ENCODE peak calls at places on chromosomes 1 and 21, in nine cellular contexts. One of them, this sample, is unnamed.

GRCh38 chr21:45248893-45249381 is 38.8 kb downstream of the POFUT2 start:
- DNase-seq in OCI-LY7: no peak
- DNase-seq in body of pancreas: peak
- DNase-seq in AG09309: no peak
- DNase-seq in upper lobe of right lung: no peak
- DNase-seq in HCT116: no peak
- DNase-seq in AG04449: no peak
- DNase-seq in stomach: no peak
- DNase-seq in pancreas: no peak
- DNase-seq in this sample: no peak

GRCh38 chr1:239677362-239677761 is 291.0 kb downstream of the CHRM3 start:
- DNase-seq in OCI-LY7: no peak
- DNase-seq in body of pancreas: no peak
- DNase-seq in AG09309: no peak
- DNase-seq in upper lobe of right lung: no peak
- DNase-seq in HCT116: no peak
- DNase-seq in AG04449: no peak
- DNase-seq in stomach: no peak
- DNase-seq in pancreas: no peak
- DNase-seq in this sample: no peak

GRCh38 chr1:152859696-152860095 is at the start of gene LCE7A:
- DNase-seq in OCI-LY7: no peak
- DNase-seq in body of pancreas: no peak
- DNase-seq in AG09309: no peak
- DNase-seq in upper lobe of right lung: no peak
- DNase-seq in HCT116: no peak
- DNase-seq in AG04449: no peak
- DNase-seq in stomach: no peak
- DNase-seq in pancreas: no peak
- DNase-seq in this sample: no peak

GRCh38 chr1:47433037-47433421 is 4.8 kb upstream of the FOXD2 start:
- DNase-seq in OCI-LY7: no peak
- DNase-seq in body of pancreas: no peak
- DNase-seq in AG09309: no peak
- DNase-seq in upper lobe of right lung: no peak
- DNase-seq in HCT116: no peak
- DNase-seq in AG04449: no peak
- DNase-seq in stomach: no peak
- DNase-seq in pancreas: no peak
- DNase-seq in this sample: no peak

GRCh38 chr1:245173446-245174178 is 18.8 kb downstream of the KIF26B start:
- DNase-seq in OCI-LY7: no peak
- DNase-seq in body of pancreas: no peak
- DNase-seq in AG09309: no peak
- DNase-seq in upper lobe of right lung: no peak
- DNase-seq in HCT116: no peak
- DNase-seq in AG04449: no peak
- DNase-seq in stomach: no peak
- DNase-seq in pancreas: no peak
- DNase-seq in this sample: no peak

GRCh38 chr1:64895500-64895899 is 70.8 kb downstream of the JAK1 start:
- DNase-seq in OCI-LY7: peak
- DNase-seq in body of pancreas: no peak
- DNase-seq in AG09309: no peak
- DNase-seq in upper lobe of right lung: no peak
- DNase-seq in HCT116: no peak
- DNase-seq in AG04449: no peak
- DNase-seq in stomach: no peak
- DNase-seq in pancreas: no peak
- DNase-seq in this sample: no peak

GRCh38 chr21:44870748-44871495 is 2.6 kb downstream of the PTTG1IP start:
- DNase-seq in OCI-LY7: no peak
- DNase-seq in body of pancreas: peak
- DNase-seq in AG09309: no peak
- DNase-seq in upper lobe of right lung: peak
- DNase-seq in HCT116: peak
- DNase-seq in AG04449: no peak
- DNase-seq in stomach: peak
- DNase-seq in pancreas: no peak
- DNase-seq in this sample: no peak

GRCh38 chr1:109565241-109565640 is 16.8 kb downstream of the GNAI3 start:
- DNase-seq in OCI-LY7: no peak
- DNase-seq in body of pancreas: no peak
- DNase-seq in AG09309: no peak
- DNase-seq in upper lobe of right lung: no peak
- DNase-seq in HCT116: no peak
- DNase-seq in AG04449: no peak
- DNase-seq in stomach: no peak
- DNase-seq in pancreas: no peak
- DNase-seq in this sample: no peak

GRCh38 chr1:80656011-80656627 is 1144.6 kb upstream of the ADGRL2 start:
- DNase-seq in OCI-LY7: peak
- DNase-seq in body of pancreas: no peak
- DNase-seq in AG09309: no peak
- DNase-seq in upper lobe of right lung: no peak
- DNase-seq in HCT116: peak
- DNase-seq in AG04449: no peak
- DNase-seq in stomach: peak
- DNase-seq in pancreas: no peak
- DNase-seq in this sample: no peak
- TF ChIP-seq CTCF in OCI-LY7: peak
- TF ChIP-seq CTCF in body of pancreas: no peak
- TF ChIP-seq CTCF in AG09309: no peak
- TF ChIP-seq CTCF in upper lobe of right lung: no peak
- TF ChIP-seq CTCF in HCT116: no peak
- TF ChIP-seq CTCF in AG04449: no peak
- TF ChIP-seq CTCF in stomach: peak
- TF ChIP-seq CTCF in pancreas: no peak
- TF ChIP-seq CTCF in this sample: no peak

DNA sequence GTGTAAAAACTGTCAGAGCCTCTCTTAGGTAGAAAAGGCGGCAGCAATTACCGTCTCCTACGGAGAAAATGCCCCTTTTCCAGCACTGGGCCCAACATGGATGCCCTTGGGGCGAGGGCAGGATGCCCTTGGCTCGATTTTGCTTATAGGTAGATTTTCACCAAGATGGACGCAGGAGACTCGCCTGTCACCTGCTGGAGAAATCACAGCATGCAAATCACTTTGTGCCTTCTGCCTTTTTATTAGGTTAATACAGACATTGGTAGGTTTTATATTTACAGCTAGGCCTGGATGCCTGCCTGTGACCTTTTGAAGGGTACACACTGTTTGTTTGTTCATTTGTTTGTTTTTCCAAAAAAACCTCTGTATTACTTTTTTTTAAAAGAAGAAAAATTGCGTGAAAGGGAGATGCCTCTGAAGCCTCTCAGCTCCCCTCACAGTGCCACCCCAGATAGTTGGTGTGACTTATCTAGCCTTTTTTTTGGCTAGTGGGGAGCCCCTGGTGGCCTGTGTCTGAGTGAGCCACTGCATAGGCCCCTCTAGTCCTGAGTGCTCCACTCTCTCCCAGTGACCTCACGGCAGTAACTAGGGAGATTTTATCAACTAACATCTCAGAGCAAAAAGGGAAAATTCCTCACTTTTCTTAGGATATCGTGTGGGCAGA is 2.5 kb downstream of the ATP1B1 start:
- DNase-seq in OCI-LY7: peak
- DNase-seq in body of pancreas: peak
- DNase-seq in AG09309: no peak
- DNase-seq in upper lobe of right lung: peak
- DNase-seq in HCT116: no peak
- DNase-seq in AG04449: no peak
- DNase-seq in stomach: peak
- DNase-seq in pancreas: no peak
- DNase-seq in this sample: no peak
- H3K4me3 ChIP-seq in OCI-LY7: peak
- H3K4me3 ChIP-seq in body of pancreas: peak
- H3K4me3 ChIP-seq in AG09309: no peak
- H3K4me3 ChIP-seq in upper lobe of right lung: peak
- H3K4me3 ChIP-seq in HCT116: peak
- H3K4me3 ChIP-seq in AG04449: no peak
- H3K4me3 ChIP-seq in stomach: peak
- H3K4me3 ChIP-seq in pancreas: peak
- H3K4me3 ChIP-seq in this sample: no peak

DNA sequence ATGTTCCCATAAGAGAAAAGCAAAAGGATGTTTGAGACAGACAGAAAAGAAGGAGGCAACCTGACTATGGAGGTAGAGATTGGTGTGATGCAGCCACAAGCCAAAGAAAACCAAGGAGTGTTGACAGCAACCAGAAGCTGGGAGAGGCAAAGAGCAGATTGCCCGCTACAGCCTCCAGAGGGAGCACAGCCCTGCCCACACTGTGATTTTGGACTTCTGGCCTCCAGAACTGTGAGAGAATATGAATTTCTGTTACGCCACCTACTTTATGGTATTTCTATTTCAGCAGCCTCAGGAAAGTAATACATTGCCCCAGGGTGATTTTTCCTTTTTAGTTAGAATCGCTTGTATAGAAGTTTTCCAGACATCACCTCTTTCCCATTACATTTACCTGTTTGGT is 28.4 kb downstream of the SLAMF6 start:
- DNase-seq in OCI-LY7: peak
- DNase-seq in body of pancreas: no peak
- DNase-seq in AG09309: no peak
- DNase-seq in upper lobe of right lung: no peak
- DNase-seq in HCT116: peak
- DNase-seq in AG04449: no peak
- DNase-seq in stomach: peak
- DNase-seq in pancreas: no peak
- DNase-seq in this sample: no peak
- TF ChIP-seq CTCF in OCI-LY7: peak
- TF ChIP-seq CTCF in body of pancreas: peak
- TF ChIP-seq CTCF in AG09309: no peak
- TF ChIP-seq CTCF in upper lobe of right lung: peak
- TF ChIP-seq CTCF in HCT116: peak
- TF ChIP-seq CTCF in AG04449: peak
- TF ChIP-seq CTCF in stomach: no peak
- TF ChIP-seq CTCF in pancreas: no peak
- TF ChIP-seq CTCF in this sample: peak

DNA sequence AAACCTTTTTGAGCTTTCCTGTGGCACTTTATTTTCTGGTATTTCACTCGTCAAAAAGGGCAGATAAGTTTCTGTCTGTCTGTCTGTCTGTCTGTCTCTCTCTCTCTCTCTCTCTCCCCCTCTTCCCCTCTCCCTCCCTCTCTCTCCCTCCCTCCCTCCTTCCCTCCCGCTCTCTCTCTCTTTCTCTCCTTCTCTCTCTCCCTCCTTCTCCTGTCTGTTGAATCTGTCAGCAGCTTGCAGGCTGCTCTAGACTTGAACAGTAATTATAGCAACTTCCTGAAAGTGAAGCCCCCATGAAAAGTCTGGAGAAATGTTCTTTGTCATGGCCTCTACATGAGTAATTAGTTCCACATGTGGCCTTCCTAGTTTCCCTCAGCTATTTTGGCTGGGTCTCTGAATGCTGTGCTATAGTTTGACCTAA is 275.2 kb upstream of the C1orf105 start:
- DNase-seq in OCI-LY7: no peak
- DNase-seq in body of pancreas: no peak
- DNase-seq in AG09309: no peak
- DNase-seq in upper lobe of right lung: no peak
- DNase-seq in HCT116: no peak
- DNase-seq in AG04449: no peak
- DNase-seq in stomach: no peak
- DNase-seq in pancreas: no peak
- DNase-seq in this sample: no peak
- H3K4me3 ChIP-seq in OCI-LY7: no peak
- H3K4me3 ChIP-seq in body of pancreas: no peak
- H3K4me3 ChIP-seq in AG09309: peak
- H3K4me3 ChIP-seq in upper lobe of right lung: peak
- H3K4me3 ChIP-seq in HCT116: no peak
- H3K4me3 ChIP-seq in AG04449: peak
- H3K4me3 ChIP-seq in stomach: peak
- H3K4me3 ChIP-seq in pancreas: no peak
- H3K4me3 ChIP-seq in this sample: peak

GRCh38 chr1:56416385-56416972 is 162.9 kb downstream of the PLPP3 start:
- DNase-seq in OCI-LY7: no peak
- DNase-seq in body of pancreas: no peak
- DNase-seq in AG09309: no peak
- DNase-seq in upper lobe of right lung: no peak
- DNase-seq in HCT116: no peak
- DNase-seq in AG04449: no peak
- DNase-seq in stomach: no peak
- DNase-seq in pancreas: no peak
- DNase-seq in this sample: no peak
- TF ChIP-seq CTCF in OCI-LY7: no peak
- TF ChIP-seq CTCF in body of pancreas: no peak
- TF ChIP-seq CTCF in AG09309: no peak
- TF ChIP-seq CTCF in upper lobe of right lung: peak
- TF ChIP-seq CTCF in HCT116: peak
- TF ChIP-seq CTCF in AG04449: no peak
- TF ChIP-seq CTCF in stomach: no peak
- TF ChIP-seq CTCF in pancreas: no peak
- TF ChIP-seq CTCF in this sample: no peak

DNA sequence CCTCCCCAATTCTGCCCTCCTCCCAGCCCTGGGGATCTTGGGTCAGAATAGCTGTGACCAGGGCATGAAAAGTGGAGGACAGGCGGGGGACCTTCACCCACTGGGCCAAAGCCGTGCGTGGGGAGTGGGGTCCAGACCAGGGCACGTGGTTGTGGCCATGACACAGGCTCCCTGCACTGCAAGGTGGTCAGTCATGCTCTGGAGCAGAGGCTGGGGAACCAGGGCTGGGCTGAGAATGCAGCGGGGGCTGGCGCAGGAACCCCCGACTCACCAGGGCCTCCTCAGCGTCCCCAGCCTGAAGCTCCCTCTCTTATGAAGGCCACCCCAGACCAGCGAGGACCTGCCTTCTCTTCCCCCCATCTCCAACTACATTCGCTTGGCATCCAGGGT is 2.7 kb downstream of the DVL1 start:
- DNase-seq in OCI-LY7: no peak
- DNase-seq in body of pancreas: no peak
- DNase-seq in AG09309: no peak
- DNase-seq in upper lobe of right lung: no peak
- DNase-seq in HCT116: no peak
- DNase-seq in AG04449: no peak
- DNase-seq in stomach: no peak
- DNase-seq in pancreas: no peak
- DNase-seq in this sample: no peak
- H3K4me3 ChIP-seq in OCI-LY7: no peak
- H3K4me3 ChIP-seq in body of pancreas: no peak
- H3K4me3 ChIP-seq in AG09309: no peak
- H3K4me3 ChIP-seq in upper lobe of right lung: no peak
- H3K4me3 ChIP-seq in HCT116: peak
- H3K4me3 ChIP-seq in AG04449: peak
- H3K4me3 ChIP-seq in stomach: no peak
- H3K4me3 ChIP-seq in pancreas: no peak
- H3K4me3 ChIP-seq in this sample: no peak

This sample was measured in BJ.